ENCODE peak calls at places on chromosomes 5 and 9, in four cellular contexts. One of them, this sample, is unnamed.

GRCh38 chr5:132493241-132493640 is 2.7 kb upstream of the IRF1 start:
- DNase-seq in gastrocnemius medialis: no peak
- DNase-seq in spleen: no peak
- DNase-seq in cardiac muscle cell: no peak
- DNase-seq in this sample: peak

GRCh38 chr5:43802651-43803050 is 199.7 kb downstream of the NNT start:
- DNase-seq in gastrocnemius medialis: no peak
- DNase-seq in spleen: no peak
- DNase-seq in cardiac muscle cell: no peak
- DNase-seq in this sample: no peak

GRCh38 chr9:69085523-69086283 is 50.2 kb downstream of the FXN start:
- DNase-seq in cardiac muscle cell: no peak
- DNase-seq in gastrocnemius medialis: no peak
- DNase-seq in spleen: no peak
- DNase-seq in this sample: no peak

GRCh38 chr5:102988459-102988858 is 131.5 kb downstream of the GIN1 start:
- DNase-seq in spleen: no peak
- DNase-seq in gastrocnemius medialis: no peak
- DNase-seq in cardiac muscle cell: no peak
- DNase-seq in this sample: no peak

GRCh38 chr9:116262421-116262820 is 108.8 kb downstream of the PAPPA start:
- DNase-seq in spleen: no peak
- DNase-seq in gastrocnemius medialis: no peak
- DNase-seq in cardiac muscle cell: no peak
- DNase-seq in this sample: no peak

GRCh38 chr5:37028910-37029309 is 152.3 kb downstream of the NIPBL start:
- DNase-seq in gastrocnemius medialis: no peak
- DNase-seq in spleen: no peak
- DNase-seq in cardiac muscle cell: no peak
- DNase-seq in this sample: no peak

GRCh38 chr9:83778164-83778563 is 39.4 kb downstream of the GKAP1 start:
- DNase-seq in gastrocnemius medialis: no peak
- DNase-seq in cardiac muscle cell: no peak
- DNase-seq in spleen: no peak
- DNase-seq in this sample: no peak

GRCh38 chr9:85425153-85425611 is 316.6 kb downstream of the AGTPBP1 start:
- DNase-seq in cardiac muscle cell: peak
- DNase-seq in spleen: no peak
- DNase-seq in gastrocnemius medialis: no peak
- DNase-seq in this sample: peak

GRCh38 chr5:73126381-73126780 is 6.0 kb downstream of the TMEM171 start:
- DNase-seq in gastrocnemius medialis: no peak
- DNase-seq in cardiac muscle cell: no peak
- DNase-seq in spleen: no peak
- DNase-seq in this sample: no peak

GRCh38 chr9:129026442-129027223 is 1.5 kb downstream of the SH3GLB2 start:
- DNase-seq in spleen: no peak
- DNase-seq in cardiac muscle cell: peak
- DNase-seq in gastrocnemius medialis: no peak
- DNase-seq in this sample: peak

GRCh38 chr5:168282120-168282519 is 9.3 kb upstream of the WWC1 start:
- DNase-seq in gastrocnemius medialis: no peak
- DNase-seq in spleen: no peak
- DNase-seq in cardiac muscle cell: no peak
- DNase-seq in this sample: no peak

GRCh38 chr9:31185831-31186230 is 1198.6 kb upstream of the ACO1 start:
- DNase-seq in gastrocnemius medialis: no peak
- DNase-seq in cardiac muscle cell: no peak
- DNase-seq in spleen: no peak
- DNase-seq in this sample: no peak

GRCh38 chr9:19946446-19947109 is 157.7 kb upstream of the SLC24A2 start:
- DNase-seq in cardiac muscle cell: peak
- DNase-seq in gastrocnemius medialis: no peak
- DNase-seq in spleen: no peak
- DNase-seq in this sample: no peak

GRCh38 chr5:42502613-42503470 is 79.6 kb downstream of the GHR start:
- DNase-seq in gastrocnemius medialis: no peak
- DNase-seq in spleen: no peak
- DNase-seq in cardiac muscle cell: no peak
- DNase-seq in this sample: no peak

GRCh38 chr5:40386293-40386692 is 293.4 kb upstream of the PTGER4 start:
- DNase-seq in gastrocnemius medialis: no peak
- DNase-seq in spleen: no peak
- DNase-seq in cardiac muscle cell: no peak
- DNase-seq in this sample: no peak

GRCh38 chr5:55821731-55822512 is 29.2 kb upstream of the IL31RA start:
- DNase-seq in spleen: peak
- DNase-seq in gastrocnemius medialis: no peak
- DNase-seq in cardiac muscle cell: peak
- DNase-seq in this sample: peak

GRCh38 chr5:113293613-113294340 is 141.0 kb downstream of the TSSK1B start:
- DNase-seq in gastrocnemius medialis: no peak
- DNase-seq in cardiac muscle cell: peak
- DNase-seq in spleen: no peak
- DNase-seq in this sample: peak

GRCh38 chr5:169856571-169856970 is 123.7 kb downstream of the INSYN2B start:
- DNase-seq in spleen: no peak
- DNase-seq in cardiac muscle cell: no peak
- DNase-seq in gastrocnemius medialis: no peak
- DNase-seq in this sample: no peak

GRCh38 chr5:27377626-27378025 is 339.2 kb upstream of the CDH9 start:
- DNase-seq in gastrocnemius medialis: no peak
- DNase-seq in cardiac muscle cell: no peak
- DNase-seq in spleen: no peak
- DNase-seq in this sample: no peak

GRCh38 chr5:74916831-74917710 is 50.9 kb upstream of the FAM169A start:
- DNase-seq in cardiac muscle cell: no peak
- DNase-seq in gastrocnemius medialis: no peak
- DNase-seq in spleen: no peak
- DNase-seq in this sample: no peak

GRCh38 chr9:93266521-93267001 is 82.6 kb downstream of the WNK2 start:
- DNase-seq in gastrocnemius medialis: no peak
- DNase-seq in spleen: peak
- DNase-seq in cardiac muscle cell: no peak
- DNase-seq in this sample: no peak

GRCh38 chr5:156920042-156920860 is 42.8 kb downstream of the TIMD4 start:
- DNase-seq in spleen: no peak
- DNase-seq in cardiac muscle cell: peak
- DNase-seq in gastrocnemius medialis: no peak
- DNase-seq in this sample: no peak

GRCh38 chr5:89267764-89268163 is 384.8 kb upstream of the MEF2C start:
- DNase-seq in spleen: no peak
- DNase-seq in cardiac muscle cell: no peak
- DNase-seq in gastrocnemius medialis: no peak
- DNase-seq in this sample: no peak

GRCh38 chr9:3138236-3139229 is 294.6 kb upstream of the PUM3 start:
- DNase-seq in gastrocnemius medialis: no peak
- DNase-seq in spleen: no peak
- DNase-seq in cardiac muscle cell: no peak
- DNase-seq in this sample: no peak

GRCh38 chr5:12743582-12743981 is 839.3 kb upstream of the CTNND2 start:
- DNase-seq in cardiac muscle cell: no peak
- DNase-seq in gastrocnemius medialis: no peak
- DNase-seq in spleen: no peak
- DNase-seq in this sample: no peak

GRCh38 chr5:128053291-128053954 is 30.1 kb upstream of the SLC12A2 start:
- DNase-seq in cardiac muscle cell: no peak
- DNase-seq in spleen: no peak
- DNase-seq in gastrocnemius medialis: no peak
- DNase-seq in this sample: no peak

GRCh38 chr9:127540664-127541041 is 71.4 kb upstream of the STXBP1 start:
- DNase-seq in gastrocnemius medialis: no peak
- DNase-seq in spleen: no peak
- DNase-seq in cardiac muscle cell: no peak
- DNase-seq in this sample: no peak

GRCh38 chr5:132224721-132225120 is 2.9 kb downstream of the P4HA2 start:
- DNase-seq in cardiac muscle cell: no peak
- DNase-seq in gastrocnemius medialis: no peak
- DNase-seq in spleen: peak
- DNase-seq in this sample: no peak

GRCh38 chr9:94770344-94770743 is 43.8 kb downstream of the AOPEP start:
- DNase-seq in spleen: no peak
- DNase-seq in cardiac muscle cell: no peak
- DNase-seq in gastrocnemius medialis: no peak
- DNase-seq in this sample: no peak

GRCh38 chr5:89703799-89704198 is 705.8 kb downstream of the CETN3 start:
- DNase-seq in cardiac muscle cell: peak
- DNase-seq in gastrocnemius medialis: no peak
- DNase-seq in spleen: no peak
- DNase-seq in this sample: no peak

GRCh38 chr5:116740771-116741170 is 166.1 kb upstream of the SEMA6A start:
- DNase-seq in gastrocnemius medialis: no peak
- DNase-seq in spleen: no peak
- DNase-seq in cardiac muscle cell: no peak
- DNase-seq in this sample: no peak

GRCh38 chr5:79486116-79486515 is 27.8 kb downstream of the HOMER1 start:
- DNase-seq in spleen: no peak
- DNase-seq in cardiac muscle cell: no peak
- DNase-seq in gastrocnemius medialis: no peak
- DNase-seq in this sample: no peak

GRCh38 chr9:130995399-130995941 is 13.5 kb upstream of the LAMC3 start:
- DNase-seq in cardiac muscle cell: no peak
- DNase-seq in spleen: no peak
- DNase-seq in gastrocnemius medialis: peak
- DNase-seq in this sample: no peak

GRCh38 chr5:67807116-67807888 is 408.3 kb upstream of the PIK3R1 start:
- DNase-seq in spleen: no peak
- DNase-seq in gastrocnemius medialis: peak
- DNase-seq in cardiac muscle cell: no peak
- DNase-seq in this sample: no peak

GRCh38 chr5:5017827-5018559 is 122.1 kb upstream of the ADAMTS16 start:
- DNase-seq in cardiac muscle cell: no peak
- DNase-seq in spleen: no peak
- DNase-seq in gastrocnemius medialis: no peak
- DNase-seq in this sample: no peak

GRCh38 chr9:95511232-95511951 is 5.4 kb downstream of the PTCH1 start:
- DNase-seq in spleen: peak
- DNase-seq in gastrocnemius medialis: peak
- DNase-seq in cardiac muscle cell: peak
- DNase-seq in this sample: peak

GRCh38 chr5:108315829-108316228 is 66.1 kb downstream of the FBXL17 start:
- DNase-seq in cardiac muscle cell: no peak
- DNase-seq in spleen: no peak
- DNase-seq in gastrocnemius medialis: no peak
- DNase-seq in this sample: no peak

DNA sequence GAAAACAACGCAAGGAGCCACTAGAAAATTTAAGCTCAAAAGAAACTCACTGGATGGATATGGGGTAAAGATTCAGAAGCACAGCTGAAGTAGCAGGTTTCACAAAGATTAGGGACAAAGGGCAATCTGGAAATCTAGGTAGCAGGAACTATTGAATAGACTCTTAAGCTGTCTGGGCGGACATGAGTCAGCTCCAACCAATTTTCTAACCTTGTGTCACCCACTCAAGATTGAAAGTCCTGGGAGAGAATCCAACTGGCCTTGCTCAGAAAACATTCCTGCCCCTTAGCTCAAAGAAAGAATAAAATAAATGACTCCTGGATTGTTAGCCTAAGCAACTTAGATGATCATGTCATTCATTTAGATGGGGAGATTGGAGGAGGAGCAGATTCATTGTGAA is 69.2 kb downstream of the STK32A start:
- DNase-seq in gastrocnemius medialis: no peak
- DNase-seq in spleen: no peak
- DNase-seq in cardiac muscle cell: no peak
- DNase-seq in this sample: no peak
- H3K4me3 ChIP-seq in gastrocnemius medialis: no peak
- H3K4me3 ChIP-seq in spleen: no peak
- H3K4me3 ChIP-seq in cardiac muscle cell: no peak
- H3K4me3 ChIP-seq in this sample: no peak

GRCh38 chr5:176528301-176528700 is 8.9 kb downstream of the RNF44 start:
- DNase-seq in gastrocnemius medialis: no peak
- DNase-seq in cardiac muscle cell: no peak
- DNase-seq in spleen: peak
- DNase-seq in this sample: peak
- H3K4me3 ChIP-seq in gastrocnemius medialis: no peak
- H3K4me3 ChIP-seq in cardiac muscle cell: no peak
- H3K4me3 ChIP-seq in spleen: no peak
- H3K4me3 ChIP-seq in this sample: no peak

GRCh38 chr9:36487482-36488321 is 85.0 kb upstream of the MELK start:
- DNase-seq in cardiac muscle cell: peak
- DNase-seq in gastrocnemius medialis: peak
- DNase-seq in spleen: peak
- DNase-seq in this sample: peak
- H3K4me3 ChIP-seq in cardiac muscle cell: peak
- H3K4me3 ChIP-seq in gastrocnemius medialis: peak
- H3K4me3 ChIP-seq in spleen: peak
- H3K4me3 ChIP-seq in this sample: peak

GRCh38 chr9:121299467-121300282 is 31.7 kb downstream of the GSN start:
- DNase-seq in gastrocnemius medialis: peak
- DNase-seq in spleen: peak
- DNase-seq in cardiac muscle cell: peak
- DNase-seq in this sample: peak
- H3K4me3 ChIP-seq in gastrocnemius medialis: peak
- H3K4me3 ChIP-seq in spleen: peak
- H3K4me3 ChIP-seq in cardiac muscle cell: peak
- H3K4me3 ChIP-seq in this sample: peak

GRCh38 chr9:27108981-27109541 is at the start of gene TEK:
- DNase-seq in spleen: no peak
- DNase-seq in cardiac muscle cell: peak
- DNase-seq in gastrocnemius medialis: no peak
- DNase-seq in this sample: no peak

GRCh38 chr9:27109621-27110020 is 596 bp downstream of the TEK start:
- DNase-seq in spleen: no peak
- DNase-seq in gastrocnemius medialis: no peak
- DNase-seq in cardiac muscle cell: no peak
- DNase-seq in this sample: no peak

GRCh38 chr9:27107241-27107640 is 1.8 kb upstream of the TEK start:
- DNase-seq in cardiac muscle cell: no peak
- DNase-seq in gastrocnemius medialis: no peak
- DNase-seq in spleen: no peak
- DNase-seq in this sample: no peak

GRCh38 chr9:27112235-27112634 is 3.2 kb downstream of the TEK start:
- DNase-seq in cardiac muscle cell: no peak
- DNase-seq in gastrocnemius medialis: no peak
- DNase-seq in spleen: no peak
- DNase-seq in this sample: no peak

GRCh38 chr9:27110181-27110580 is 1.2 kb downstream of the TEK start:
- DNase-seq in gastrocnemius medialis: no peak
- DNase-seq in spleen: no peak
- DNase-seq in cardiac muscle cell: no peak
- DNase-seq in this sample: no peak
- H3K4me3 ChIP-seq in gastrocnemius medialis: peak
- H3K4me3 ChIP-seq in spleen: peak
- H3K4me3 ChIP-seq in cardiac muscle cell: no peak
- H3K4me3 ChIP-seq in this sample: peak

DNA sequence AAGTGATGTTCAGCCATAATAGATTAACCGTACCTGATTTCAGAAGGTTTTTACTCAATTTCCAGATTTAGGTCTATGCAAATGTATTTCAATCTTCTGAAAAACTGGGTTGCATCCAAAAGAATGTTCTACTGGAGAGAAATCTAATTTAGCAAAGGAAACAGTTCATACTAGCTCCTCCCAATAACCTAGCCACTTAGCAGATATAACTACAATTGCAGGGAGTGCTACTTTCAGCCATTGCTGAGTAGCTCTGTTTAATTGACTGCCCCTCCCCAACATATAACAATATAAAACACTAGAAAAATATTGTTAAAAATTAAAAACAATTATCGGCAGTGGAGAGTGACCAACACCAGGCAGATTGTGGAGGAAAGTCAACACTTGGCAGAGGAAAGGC is 7.9 kb upstream of the OSMR start:
- DNase-seq in spleen: no peak
- DNase-seq in gastrocnemius medialis: no peak
- DNase-seq in cardiac muscle cell: no peak
- DNase-seq in this sample: no peak
- H3K4me3 ChIP-seq in spleen: no peak
- H3K4me3 ChIP-seq in gastrocnemius medialis: no peak
- H3K4me3 ChIP-seq in cardiac muscle cell: no peak
- H3K4me3 ChIP-seq in this sample: no peak